ENCODE peak calls at places on chromosomes 1 and 21, in eight cellular contexts. One of them, this sample, is unnamed.
A peak's percentile ranks its signal among the peaks of the same experiment; 100 is the strongest.

GRCh38 chr1:243507001-243507671 is 251.3 kb downstream of the SDCCAG8 start:
- DNase-seq in ovary: no peak
- DNase-seq in BE2C: no peak
- DNase-seq in foreskin keratinocyte: peak; percentile 38
- DNase-seq in body of pancreas: no peak
- DNase-seq in fibroblast of lung: no peak
- DNase-seq in thyroid gland: no peak
- DNase-seq in GM23338: no peak
- DNase-seq in this sample: no peak

GRCh38 chr1:147337040-147337439 is 94.6 kb downstream of the CHD1L start:
- DNase-seq in ovary: no peak
- DNase-seq in BE2C: no peak
- DNase-seq in foreskin keratinocyte: no peak
- DNase-seq in body of pancreas: no peak
- DNase-seq in fibroblast of lung: no peak
- DNase-seq in thyroid gland: no peak
- DNase-seq in GM23338: peak; percentile 97
- DNase-seq in this sample: no peak

GRCh38 chr1:185966487-185966886 is 232.3 kb downstream of the HMCN1 start:
- DNase-seq in ovary: no peak
- DNase-seq in BE2C: no peak
- DNase-seq in foreskin keratinocyte: no peak
- DNase-seq in body of pancreas: no peak
- DNase-seq in fibroblast of lung: no peak
- DNase-seq in thyroid gland: no peak
- DNase-seq in GM23338: no peak
- DNase-seq in this sample: no peak

GRCh38 chr21:44870748-44871495 is 2.6 kb downstream of the PTTG1IP start:
- DNase-seq in ovary: no peak
- DNase-seq in BE2C: no peak
- DNase-seq in foreskin keratinocyte: no peak
- DNase-seq in body of pancreas: no peak
- DNase-seq in fibroblast of lung: no peak
- DNase-seq in thyroid gland: peak; percentile 87
- DNase-seq in GM23338: no peak
- DNase-seq in this sample: no peak

GRCh38 chr1:37765937-37766664 is 1.2 kb upstream of the EPHA10 start:
- DNase-seq in ovary: no peak
- DNase-seq in BE2C: peak; percentile 45
- DNase-seq in foreskin keratinocyte: no peak
- DNase-seq in body of pancreas: no peak
- DNase-seq in fibroblast of lung: no peak
- DNase-seq in thyroid gland: no peak
- DNase-seq in GM23338: peak; percentile 75
- DNase-seq in this sample: no peak

GRCh38 chr21:44537930-44538911 is 1.8 kb downstream of the KRTAP10-1 start:
- DNase-seq in ovary: no peak
- DNase-seq in BE2C: no peak
- DNase-seq in foreskin keratinocyte: no peak
- DNase-seq in body of pancreas: no peak
- DNase-seq in fibroblast of lung: no peak
- DNase-seq in thyroid gland: no peak
- DNase-seq in GM23338: no peak
- DNase-seq in this sample: no peak

GRCh38 chr1:14599173-14599754 is 779 bp downstream of the KAZN start:
- DNase-seq in ovary: no peak
- DNase-seq in BE2C: no peak
- DNase-seq in foreskin keratinocyte: no peak
- DNase-seq in body of pancreas: no peak
- DNase-seq in fibroblast of lung: no peak
- DNase-seq in thyroid gland: peak; percentile 40
- DNase-seq in GM23338: peak; percentile 66
- DNase-seq in this sample: no peak

GRCh38 chr1:231990388-231990787 is 363.8 kb downstream of the DISC1 start:
- DNase-seq in ovary: no peak
- DNase-seq in BE2C: no peak
- DNase-seq in foreskin keratinocyte: no peak
- DNase-seq in body of pancreas: peak; percentile 8
- DNase-seq in fibroblast of lung: no peak
- DNase-seq in thyroid gland: no peak
- DNase-seq in GM23338: no peak
- DNase-seq in this sample: no peak

GRCh38 chr21:46051379-46051770 is 46.5 kb upstream of the COL6A2 start:
- DNase-seq in ovary: peak; percentile 15
- DNase-seq in BE2C: no peak
- DNase-seq in foreskin keratinocyte: no peak
- DNase-seq in body of pancreas: no peak
- DNase-seq in fibroblast of lung: no peak
- DNase-seq in thyroid gland: no peak
- DNase-seq in GM23338: no peak
- DNase-seq in this sample: no peak

GRCh38 chr1:240946926-240947325 is 335.0 kb upstream of the GREM2 start:
- DNase-seq in ovary: no peak
- DNase-seq in BE2C: peak; percentile 44
- DNase-seq in foreskin keratinocyte: no peak
- DNase-seq in body of pancreas: peak; percentile 13
- DNase-seq in fibroblast of lung: peak; percentile 21
- DNase-seq in thyroid gland: no peak
- DNase-seq in GM23338: peak; percentile 69
- DNase-seq in this sample: no peak

GRCh38 chr1:202276081-202276715 is 65.5 kb downstream of the UBE2T start:
- DNase-seq in ovary: no peak
- DNase-seq in BE2C: no peak
- DNase-seq in foreskin keratinocyte: no peak
- DNase-seq in body of pancreas: no peak
- DNase-seq in fibroblast of lung: no peak
- DNase-seq in thyroid gland: no peak
- DNase-seq in GM23338: no peak
- DNase-seq in this sample: no peak

GRCh38 chr1:147651466-147651865 is 18.9 kb downstream of the ACP6 start:
- DNase-seq in ovary: no peak
- DNase-seq in BE2C: no peak
- DNase-seq in foreskin keratinocyte: no peak
- DNase-seq in body of pancreas: no peak
- DNase-seq in fibroblast of lung: no peak
- DNase-seq in thyroid gland: peak; percentile 75
- DNase-seq in GM23338: no peak
- DNase-seq in this sample: no peak

GRCh38 chr1:119895102-119895501 is 1.2 kb downstream of the ADAM30 start:
- DNase-seq in ovary: no peak
- DNase-seq in BE2C: no peak
- DNase-seq in foreskin keratinocyte: peak; percentile 36
- DNase-seq in body of pancreas: no peak
- DNase-seq in fibroblast of lung: no peak
- DNase-seq in thyroid gland: no peak
- DNase-seq in GM23338: no peak
- DNase-seq in this sample: no peak

GRCh38 chr1:39829791-39830533 is 41.3 kb upstream of the BMP8B start:
- DNase-seq in ovary: no peak
- DNase-seq in BE2C: no peak
- DNase-seq in foreskin keratinocyte: peak; percentile 65
- DNase-seq in body of pancreas: no peak
- DNase-seq in fibroblast of lung: no peak
- DNase-seq in thyroid gland: no peak
- DNase-seq in GM23338: no peak
- DNase-seq in this sample: no peak

GRCh38 chr1:13702425-13703127 is 2.6 kb downstream of the PRDM2 start:
- DNase-seq in ovary: no peak
- DNase-seq in BE2C: no peak
- DNase-seq in foreskin keratinocyte: no peak
- DNase-seq in body of pancreas: no peak
- DNase-seq in fibroblast of lung: no peak
- DNase-seq in thyroid gland: no peak
- DNase-seq in GM23338: no peak
- DNase-seq in this sample: no peak

GRCh38 chr1:24995661-24996060 is 65.6 kb upstream of the RUNX3 start:
- DNase-seq in ovary: no peak
- DNase-seq in BE2C: no peak
- DNase-seq in foreskin keratinocyte: no peak
- DNase-seq in body of pancreas: no peak
- DNase-seq in fibroblast of lung: no peak
- DNase-seq in thyroid gland: no peak
- DNase-seq in GM23338: no peak
- DNase-seq in this sample: no peak

GRCh38 chr21:29423521-29423920 is 124.8 kb downstream of the BACH1 start:
- DNase-seq in ovary: no peak
- DNase-seq in BE2C: no peak
- DNase-seq in foreskin keratinocyte: no peak
- DNase-seq in body of pancreas: no peak
- DNase-seq in fibroblast of lung: no peak
- DNase-seq in thyroid gland: no peak
- DNase-seq in GM23338: no peak
- DNase-seq in this sample: no peak

GRCh38 chr1:115748396-115749130 is 20.0 kb downstream of the CASQ2 start:
- DNase-seq in ovary: no peak
- DNase-seq in BE2C: no peak
- DNase-seq in foreskin keratinocyte: peak; percentile 77
- DNase-seq in body of pancreas: no peak
- DNase-seq in fibroblast of lung: peak; percentile 79
- DNase-seq in thyroid gland: no peak
- DNase-seq in GM23338: no peak
- DNase-seq in this sample: no peak

GRCh38 chr1:208534604-208534907 is 290.4 kb upstream of the PLXNA2 start:
- DNase-seq in ovary: no peak
- DNase-seq in BE2C: no peak
- DNase-seq in foreskin keratinocyte: no peak
- DNase-seq in body of pancreas: no peak
- DNase-seq in fibroblast of lung: no peak
- DNase-seq in thyroid gland: no peak
- DNase-seq in GM23338: no peak
- DNase-seq in this sample: no peak

DNA sequence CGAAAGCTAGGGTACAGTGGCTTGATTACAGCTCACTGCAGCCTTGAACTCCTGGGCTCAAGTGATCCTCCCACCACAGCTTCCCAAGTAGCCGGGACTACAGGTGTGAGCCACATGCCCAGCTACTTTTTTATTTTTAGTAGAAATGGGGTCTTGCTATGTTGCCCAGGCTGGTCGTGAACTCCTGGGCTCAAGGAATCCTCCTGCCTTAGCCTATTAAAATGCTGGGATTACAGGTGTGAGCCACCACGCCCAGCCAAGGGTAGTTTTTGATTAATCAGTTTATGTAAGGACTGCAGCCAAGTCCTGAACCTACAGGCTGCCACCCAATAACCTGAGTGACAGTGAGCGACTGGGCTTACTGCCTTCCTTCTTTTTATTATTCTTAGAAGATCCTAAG is 88.3 kb downstream of the PIK3R3 start:
- DNase-seq in ovary: no peak
- DNase-seq in BE2C: no peak
- DNase-seq in foreskin keratinocyte: no peak
- DNase-seq in body of pancreas: no peak
- DNase-seq in fibroblast of lung: no peak
- DNase-seq in thyroid gland: no peak
- DNase-seq in GM23338: no peak
- DNase-seq in this sample: no peak
- H3K4me1 ChIP-seq in ovary: peaks cover 11% of the 10 kb centered on the region
- H3K4me1 ChIP-seq in BE2C: no peaks in the 10 kb centered on the region
- H3K4me1 ChIP-seq in foreskin keratinocyte: no peaks in the 10 kb centered on the region
- H3K4me1 ChIP-seq in body of pancreas: no peaks in the 10 kb centered on the region
- H3K4me1 ChIP-seq in fibroblast of lung: peaks cover 2% of the 10 kb centered on the region
- H3K4me1 ChIP-seq in thyroid gland: peaks cover 30% of the 10 kb centered on the region
- H3K4me1 ChIP-seq in GM23338: peaks cover 11% of the 10 kb centered on the region
- H3K4me1 ChIP-seq in this sample: no peaks in the 10 kb centered on the region

GRCh38 chr1:27604579-27605299 is 795 bp upstream of the AHDC1 start:
- DNase-seq in ovary: no peak
- DNase-seq in BE2C: no peak
- DNase-seq in foreskin keratinocyte: no peak
- DNase-seq in body of pancreas: no peak
- DNase-seq in fibroblast of lung: no peak
- DNase-seq in thyroid gland: no peak
- DNase-seq in GM23338: peak; percentile 68
- DNase-seq in this sample: no peak

GRCh38 chr1:27605300-27605766 is 1.4 kb upstream of the AHDC1 start:
- DNase-seq in ovary: peak; percentile 35
- DNase-seq in BE2C: no peak
- DNase-seq in foreskin keratinocyte: no peak
- DNase-seq in body of pancreas: no peak
- DNase-seq in fibroblast of lung: no peak
- DNase-seq in thyroid gland: no peak
- DNase-seq in GM23338: no peak
- DNase-seq in this sample: no peak

GRCh38 chr1:27602510-27603319 is 1.2 kb downstream of the AHDC1 start:
- DNase-seq in ovary: peak; percentile 78
- DNase-seq in BE2C: no peak
- DNase-seq in foreskin keratinocyte: no peak
- DNase-seq in body of pancreas: peak; percentile 69
- DNase-seq in fibroblast of lung: no peak
- DNase-seq in thyroid gland: peak; percentile 71
- DNase-seq in GM23338: peak; percentile 88
- DNase-seq in this sample: peak; percentile 75

GRCh38 chr1:27603320-27603961 is 503 bp downstream of the AHDC1 start:
- DNase-seq in ovary: peak; percentile 75
- DNase-seq in BE2C: no peak
- DNase-seq in foreskin keratinocyte: no peak
- DNase-seq in body of pancreas: no peak
- DNase-seq in fibroblast of lung: no peak
- DNase-seq in thyroid gland: no peak
- DNase-seq in GM23338: peak; percentile 59
- DNase-seq in this sample: no peak

GRCh38 chr1:27603962-27604578 is at the start of gene AHDC1:
- DNase-seq in ovary: peak; percentile 93
- DNase-seq in BE2C: peak; percentile 92
- DNase-seq in foreskin keratinocyte: peak; percentile 73
- DNase-seq in body of pancreas: peak; percentile 93
- DNase-seq in fibroblast of lung: peak; percentile 89
- DNase-seq in thyroid gland: peak; percentile 95
- DNase-seq in GM23338: peak; percentile 97
- DNase-seq in this sample: peak; percentile 93
- H3K4me1 ChIP-seq in ovary: peaks cover 12% of the 10 kb centered on the region
- H3K4me1 ChIP-seq in BE2C: peaks cover 13% of the 10 kb centered on the region
- H3K4me1 ChIP-seq in foreskin keratinocyte: peaks cover 6% of the 10 kb centered on the region
- H3K4me1 ChIP-seq in body of pancreas: peaks cover 38% of the 10 kb centered on the region
- H3K4me1 ChIP-seq in fibroblast of lung: peaks cover 22% of the 10 kb centered on the region
- H3K4me1 ChIP-seq in thyroid gland: peaks cover 43% of the 10 kb centered on the region
- H3K4me1 ChIP-seq in GM23338: peaks cover 64% of the 10 kb centered on the region
- H3K4me1 ChIP-seq in this sample: peaks cover 12% of the 10 kb centered on the region

GRCh38 chr1:233065655-233066054 is 115.2 kb downstream of the NTPCR start:
- DNase-seq in ovary: no peak
- DNase-seq in BE2C: no peak
- DNase-seq in foreskin keratinocyte: no peak
- DNase-seq in body of pancreas: no peak
- DNase-seq in fibroblast of lung: no peak
- DNase-seq in thyroid gland: no peak
- DNase-seq in GM23338: no peak
- DNase-seq in this sample: no peak
- H3K4me1 ChIP-seq in ovary: no peaks in the 10 kb centered on the region
- H3K4me1 ChIP-seq in BE2C: no peaks in the 10 kb centered on the region
- H3K4me1 ChIP-seq in foreskin keratinocyte: no peaks in the 10 kb centered on the region
- H3K4me1 ChIP-seq in body of pancreas: no peaks in the 10 kb centered on the region
- H3K4me1 ChIP-seq in fibroblast of lung: no peaks in the 10 kb centered on the region
- H3K4me1 ChIP-seq in thyroid gland: no peaks in the 10 kb centered on the region
- H3K4me1 ChIP-seq in GM23338: peaks cover 7% of the 10 kb centered on the region
- H3K4me1 ChIP-seq in this sample: no peaks in the 10 kb centered on the region

DNA sequence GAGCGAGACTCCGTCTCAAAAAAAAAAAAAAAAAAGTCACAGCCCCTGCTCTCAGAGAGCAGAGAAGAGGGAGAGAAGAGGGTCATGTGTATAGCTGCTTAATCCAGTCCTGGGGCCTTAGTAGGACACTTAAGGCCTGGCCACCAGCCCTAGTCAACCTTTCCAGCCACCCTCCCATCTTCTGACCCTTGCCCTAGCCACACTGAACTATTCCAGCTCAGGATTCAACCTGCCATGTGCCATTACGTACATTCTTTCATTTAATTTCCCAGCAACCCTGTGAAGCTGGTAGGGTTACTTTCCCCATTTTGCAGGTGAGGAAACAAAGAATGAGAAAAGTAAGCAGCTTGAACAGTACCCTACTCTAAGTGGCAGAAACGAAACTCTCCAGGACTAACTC is 9.0 kb downstream of the FOXO6 start:
- DNase-seq in ovary: no peak
- DNase-seq in BE2C: no peak
- DNase-seq in foreskin keratinocyte: no peak
- DNase-seq in body of pancreas: no peak
- DNase-seq in fibroblast of lung: no peak
- DNase-seq in thyroid gland: no peak
- DNase-seq in GM23338: no peak
- DNase-seq in this sample: no peak
- H3K4me1 ChIP-seq in ovary: peaks cover 28% of the 10 kb centered on the region
- H3K4me1 ChIP-seq in BE2C: peaks cover 40% of the 10 kb centered on the region
- H3K4me1 ChIP-seq in foreskin keratinocyte: no peaks in the 10 kb centered on the region
- H3K4me1 ChIP-seq in body of pancreas: peaks cover 46% of the 10 kb centered on the region
- H3K4me1 ChIP-seq in fibroblast of lung: no peaks in the 10 kb centered on the region
- H3K4me1 ChIP-seq in thyroid gland: peaks cover 31% of the 10 kb centered on the region
- H3K4me1 ChIP-seq in GM23338: peaks cover 58% of the 10 kb centered on the region
- H3K4me1 ChIP-seq in this sample: no peaks in the 10 kb centered on the region

This sample was measured in uterus.